ENCODE peak calls at places on chromosomes 3 and 15, in six cellular contexts. P is brain microvascular endothelial cell, T is heart right ventricle, R is psoas muscle, E is dorsolateral prefrontal cortex, A is cardiac muscle cell. I is an unnamed sample.

GRCh38 chr3:43394071-43394501 is 107.7 kb downstream of the SNRK start:
- DNase-seq in P (peak; percentile 71), T (peak; percentile 76), R (peak; percentile 62), E (no peak), A (no peak), I (no peak)

GRCh38 chr15:90571063-90571541 is 41.4 kb downstream of the CRTC3 start:
- DNase-seq in P (peak; percentile 29), T (no peak), R (peak; percentile 54), E (peak; percentile 66), A (no peak), I (no peak)

GRCh38 chr15:67303490-67304363 is 49.1 kb downstream of the IQCH start:
- DNase-seq in P (peak; percentile 18), T (no peak), R (no peak), E (no peak), A (peak; percentile 62), I (peak; percentile 9)

GRCh38 chr3:4716731-4717362 is 223.7 kb downstream of the ITPR1 start:
- DNase-seq in P (peak; percentile 73), T (no peak), R (no peak), E (no peak), A (no peak), I (no peak)

GRCh38 chr3:168467085-168467714 is 371.5 kb upstream of the GOLIM4 start:
- DNase-seq in P (peak; percentile 74), T (no peak), R (no peak), E (no peak), A (peak; percentile 44), I (peak; percentile 1)

GRCh38 chr3:150844484-150844883 is 60.8 kb downstream of the MINDY4B start:
- DNase-seq in P (no peak), T (no peak), R (no peak), E (no peak), A (no peak), I (no peak)

GRCh38 chr15:100592898-100593297 is 9.1 kb downstream of the LINS1 start:
- DNase-seq in P (peak; percentile 44), T (no peak), R (no peak), E (no peak), A (no peak), I (no peak)

GRCh38 chr3:158718490-158719170 is 13.6 kb downstream of the RARRES1 start:
- DNase-seq in P (peak; percentile 95), T (no peak), R (no peak), E (no peak), A (no peak), I (peak; percentile 75)

GRCh38 chr3:134327594-134327975 is 46.7 kb downstream of the AMOTL2 start:
- DNase-seq in P (peak; percentile 81), T (no peak), R (no peak), E (no peak), A (no peak), I (no peak)

GRCh38 chr3:143064777-143065176 is 54.8 kb upstream of the CHST2 start:
- DNase-seq in P (no peak), T (no peak), R (no peak), E (no peak), A (no peak), I (no peak)

GRCh38 chr15:99961011-99961441 is 227.8 kb upstream of the LYSMD4 start:
- DNase-seq in P (peak; percentile 41), T (no peak), R (no peak), E (peak; percentile 41), A (peak; percentile 20), I (no peak)

GRCh38 chr3:61926913-61927312 is 365.5 kb downstream of the PTPRG start:
- DNase-seq in P (peak; percentile 39), T (no peak), R (no peak), E (no peak), A (no peak), I (no peak)

GRCh38 chr15:69225355-69226027 is 65.1 kb downstream of the GLCE start:
- DNase-seq in P (no peak), T (no peak), R (no peak), E (no peak), A (peak; percentile 18), I (peak; percentile 2)

GRCh38 chr3:172643780-172644179 is 67.1 kb downstream of the NCEH1 start:
- DNase-seq in P (no peak), T (no peak), R (no peak), E (no peak), A (no peak), I (no peak)

GRCh38 chr3:8492744-8493511 is 8.7 kb upstream of the LMCD1 start:
- DNase-seq in P (no peak), T (no peak), R (no peak), E (no peak), A (no peak), I (no peak)

GRCh38 chr3:19474169-19474568 is 325.9 kb downstream of the KCNH8 start:
- DNase-seq in P (no peak), T (no peak), R (no peak), E (no peak), A (no peak), I (no peak)

GRCh38 chr15:82570721-82571519 is 30.7 kb upstream of the RPS17 start:
- DNase-seq in P (no peak), T (no peak), R (no peak), E (no peak), A (no peak), I (no peak)

GRCh38 chr3:138675393-138675792 is 66.8 kb downstream of the FAIM start:
- DNase-seq in P (no peak), T (no peak), R (no peak), E (no peak), A (no peak), I (no peak)

GRCh38 chr15:100727291-100727851 is 125.0 kb downstream of the ASB7 start:
- DNase-seq in P (no peak), T (no peak), R (no peak), E (peak; percentile 30), A (no peak), I (no peak)

GRCh38 chr3:52532517-52532837 is 1.2 kb downstream of the NT5DC2 start:
- DNase-seq in P (peak; percentile 78), T (no peak), R (no peak), E (no peak), A (no peak), I (no peak)

GRCh38 chr3:31086698-31087097 is 192.2 kb upstream of the GADL1 start:
- DNase-seq in P (no peak), T (no peak), R (no peak), E (no peak), A (no peak), I (no peak)

GRCh38 chr3:140832883-140833282 is 108.8 kb upstream of the SLC25A36 start:
- DNase-seq in P (no peak), T (no peak), R (no peak), E (no peak), A (no peak), I (no peak)

GRCh38 chr3:138861755-138862333 is 27.1 kb upstream of the PIK3CB start:
- DNase-seq in P (peak; percentile 88), T (no peak), R (no peak), E (peak; percentile 57), A (no peak), I (peak; percentile 19)

GRCh38 chr3:55164191-55164590 is 236.3 kb upstream of the LRTM1 start:
- DNase-seq in P (no peak), T (no peak), R (no peak), E (no peak), A (no peak), I (no peak)

GRCh38 chr3:4524423-4524769 is 31.2 kb downstream of the ITPR1 start:
- DNase-seq in P (no peak), T (no peak), R (no peak), E (peak; percentile 55), A (no peak), I (no peak)

GRCh38 chr3:41258239-41258800 is 59.0 kb downstream of the CTNNB1 start:
- DNase-seq in P (no peak), T (no peak), R (no peak), E (no peak), A (no peak), I (no peak)

GRCh38 chr3:50617096-50617791 is at the start of gene MAPKAPK3:
- DNase-seq in P (no peak), T (peak; percentile 62), R (peak; percentile 69), E (no peak), A (peak; percentile 48), I (no peak)

GRCh38 chr15:84863480-84864428 is 20.7 kb upstream of the SLC28A1 start:
- DNase-seq in P (no peak), T (no peak), R (no peak), E (no peak), A (no peak), I (no peak)
- TF ChIP-seq CTCF in P (no peak), T (no peak), R (peak; percentile 13), E (no peak), A (peak; percentile 39), I (no peak)

DNA sequence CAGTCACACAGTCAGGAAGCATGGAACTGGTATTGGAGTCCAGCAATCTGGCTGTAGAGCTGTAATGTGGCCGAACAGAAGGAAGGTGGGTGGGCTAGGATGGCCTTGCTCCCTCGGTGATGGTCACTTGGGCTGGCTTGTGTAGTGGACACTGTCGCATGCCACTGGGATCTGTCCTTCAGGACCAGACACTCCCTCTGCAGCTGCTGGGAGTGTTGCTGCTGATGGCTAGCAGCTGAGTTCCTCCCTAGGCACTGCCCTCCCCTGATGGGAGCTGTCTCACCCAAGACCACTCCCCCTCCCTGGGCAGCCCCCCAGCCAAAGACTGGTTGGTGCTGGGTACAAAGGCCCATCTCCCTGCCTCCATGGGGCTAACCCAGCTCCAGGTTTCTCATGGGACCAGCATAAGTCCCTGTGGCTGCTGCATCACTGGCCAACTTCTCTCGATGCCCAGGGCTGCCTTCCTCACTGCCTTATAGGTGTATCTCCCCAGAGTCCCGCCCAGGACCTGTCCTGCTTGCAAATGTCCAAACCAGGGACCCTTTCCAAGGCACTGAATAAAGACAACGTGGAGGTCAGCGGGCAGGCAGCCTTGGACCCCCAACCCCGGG is 48.4 kb downstream of the WNT7A start:
- DNase-seq in P (no peak), T (no peak), R (no peak), E (no peak), A (no peak), I (no peak)
- H3K27me3 ChIP-seq in P (no peaks in the 10 kb centered on the region), T (no peaks in the 10 kb centered on the region), R (no peaks in the 10 kb centered on the region), E (no peaks in the 10 kb centered on the region), A (no peaks in the 10 kb centered on the region), I (no peaks in the 10 kb centered on the region)

GRCh38 chr15:79030470-79030869 is 60.1 kb downstream of the RASGRF1 start:
- DNase-seq in P (no peak), T (no peak), R (no peak), E (no peak), A (no peak), I (no peak)
- TF ChIP-seq CTCF in P (peak; percentile 31), T (no peak), R (no peak), E (no peak), A (peak; percentile 2), I (no peak)

GRCh38 chr3:193196746-193197145 is 44.3 kb upstream of the PLAAT1 start:
- DNase-seq in P (no peak), T (no peak), R (no peak), E (no peak), A (no peak), I (no peak)
- H3K27me3 ChIP-seq in P (no peaks in the 10 kb centered on the region), T (no peaks in the 10 kb centered on the region), R (no peaks in the 10 kb centered on the region), E (no peaks in the 10 kb centered on the region), A (no peaks in the 10 kb centered on the region), I (no peaks in the 10 kb centered on the region)

GRCh38 chr3:112734718-112735350 is 93.9 kb upstream of the CCDC80 start:
- DNase-seq in P (peak; percentile 82), T (no peak), R (no peak), E (no peak), A (peak; percentile 84), I (no peak)
- TF ChIP-seq CTCF in P (peak; percentile 85), T (peak; percentile 32), R (peak; percentile 48), E (peak; percentile 61), A (peak; percentile 74), I (peak; percentile 77)